ENCODE peak calls at places on chromosomes 11 and 22, in nine cellular contexts. M, N, D, A, B, H, T, J and K are unnamed samples.
A peak's percentile ranks its signal among the peaks of the same experiment; 100 is the strongest.

GRCh38 chr11:113554531-113554930 is 79.3 kb upstream of the DRD2 start:
- ATAC-seq in M (no peak), N (peak; percentile 63), D (no peak), A (no peak), B (no peak), H (peak; percentile 16), T (no peak), J (no peak), K (no peak)

GRCh38 chr11:69377029-69377952 is 83.3 kb downstream of the MYEOV start:
- ATAC-seq in M (no peak), N (peak; percentile 32), D (no peak), A (no peak), B (no peak), H (no peak), T (no peak), J (no peak), K (no peak)

GRCh38 chr22:43183496-43184263 is 3.3 kb downstream of the TTLL12 start:
- ATAC-seq in M (no peak), N (no peak), D (no peak), A (no peak), B (no peak), H (no peak), T (no peak), J (no peak), K (no peak)

GRCh38 chr11:15563054-15563453 is 448.3 kb downstream of the INSC start:
- ATAC-seq in M (no peak), N (no peak), D (no peak), A (no peak), B (no peak), H (no peak), T (no peak), J (no peak), K (no peak)

GRCh38 chr11:125215205-125215565 is 50.6 kb downstream of the PKNOX2 start:
- ATAC-seq in M (no peak), N (no peak), D (no peak), A (no peak), B (no peak), H (no peak), T (no peak), J (no peak), K (no peak)

GRCh38 chr11:117415358-117415896 is 87.8 kb downstream of the CEP164 start:
- ATAC-seq in M (no peak), N (no peak), D (no peak), A (no peak), B (no peak), H (no peak), T (no peak), J (no peak), K (no peak)

GRCh38 chr11:45390407-45390806 is 104.3 kb upstream of the SYT13 start:
- ATAC-seq in M (no peak), N (no peak), D (no peak), A (no peak), B (no peak), H (no peak), T (no peak), J (no peak), K (no peak)

GRCh38 chr22:22823126-22823804 is 64.4 kb upstream of the IGLL5 start:
- ATAC-seq in M (no peak), N (no peak), D (no peak), A (no peak), B (no peak), H (no peak), T (no peak), J (no peak), K (no peak)

GRCh38 chr11:11937957-11938356 is 70.5 kb downstream of the DKK3 start:
- ATAC-seq in M (no peak), N (no peak), D (no peak), A (no peak), B (no peak), H (no peak), T (no peak), J (no peak), K (no peak)

GRCh38 chr11:71988050-71988449 is 10.7 kb upstream of the IL18BP start:
- ATAC-seq in M (no peak), N (no peak), D (peak; percentile 88), A (no peak), B (no peak), H (no peak), T (no peak), J (peak; percentile 83), K (no peak)

GRCh38 chr11:10604340-10604748 is 35.9 kb upstream of the LYVE1 start:
- ATAC-seq in M (no peak), N (no peak), D (peak; percentile 50), A (peak; percentile 70), B (no peak), H (no peak), T (no peak), J (no peak), K (no peak)

GRCh38 chr11:57648791-57649735 is 649 bp downstream of the YPEL4 start:
- ATAC-seq in M (peak; percentile 40), N (no peak), D (peak; percentile 4), A (no peak), B (no peak), H (peak; percentile 14), T (peak; percentile 16), J (peak; percentile 7), K (peak; percentile 40)

GRCh38 chr22:20463324-20464095 is 25.9 kb upstream of the SCARF2 start:
- ATAC-seq in M (no peak), N (peak; percentile 24), D (no peak), A (peak; percentile 38), B (peak; percentile 65), H (peak; percentile 11), T (peak; percentile 75), J (peak; percentile 48), K (peak; percentile 57)

GRCh38 chr22:24429411-24430365 is 2.3 kb downstream of the ADORA2A start:
- ATAC-seq in M (no peak), N (no peak), D (no peak), A (peak; percentile 16), B (peak; percentile 3), H (peak; percentile 19), T (peak; percentile 22), J (no peak), K (peak; percentile 26)

GRCh38 chr11:2531987-2532703 is 87.3 kb downstream of the KCNQ1 start:
- ATAC-seq in M (peak; percentile 1), N (peak; percentile 2), D (peak; percentile 0), A (peak; percentile 2), B (no peak), H (no peak), T (no peak), J (no peak), K (no peak)

GRCh38 chr11:116193321-116194114 is 579.3 kb downstream of the BUD13 start:
- ATAC-seq in M (peak; percentile 39), N (peak; percentile 77), D (peak; percentile 89), A (peak; percentile 46), B (peak; percentile 92), H (no peak), T (no peak), J (peak; percentile 82), K (no peak)

GRCh38 chr11:11237433-11237832 is 115.6 kb downstream of the CSNK2A3 start:
- ATAC-seq in M (no peak), N (no peak), D (no peak), A (no peak), B (no peak), H (no peak), T (no peak), J (no peak), K (no peak)

GRCh38 chr11:64489831-64490441 is 101.1 kb upstream of the SLC22A12 start:
- ATAC-seq in M (peak; percentile 92), N (peak; percentile 94), D (peak; percentile 47), A (peak; percentile 52), B (peak; percentile 91), H (peak; percentile 80), T (peak; percentile 75), J (peak; percentile 73), K (peak; percentile 62)

GRCh38 chr11:76919467-76919866 is 58.7 kb downstream of the ACER3 start:
- ATAC-seq in M (no peak), N (no peak), D (no peak), A (no peak), B (no peak), H (no peak), T (no peak), J (no peak), K (no peak)

GRCh38 chr11:119298726-119299125 is 18.2 kb downstream of the MCAM start:
- ATAC-seq in M (no peak), N (no peak), D (peak; percentile 81), A (peak; percentile 94), B (no peak), H (no peak), T (no peak), J (no peak), K (no peak)

GRCh38 chr11:79363861-79364378 is 76.9 kb downstream of the TENM4 start:
- ATAC-seq in M (no peak), N (no peak), D (no peak), A (no peak), B (no peak), H (no peak), T (no peak), J (no peak), K (no peak)

GRCh38 chr11:78562398-78562797 is 12.3 kb downstream of the NARS2 start:
- ATAC-seq in M (no peak), N (no peak), D (peak; percentile 30), A (no peak), B (no peak), H (no peak), T (no peak), J (peak; percentile 35), K (no peak)

GRCh38 chr22:32859743-32860142 is 58.2 kb downstream of the TIMP3 start:
- ATAC-seq in M (no peak), N (no peak), D (no peak), A (no peak), B (no peak), H (no peak), T (no peak), J (no peak), K (no peak)

GRCh38 chr11:10400856-10401255 is 54.2 kb upstream of the AMPD3 start:
- ATAC-seq in M (no peak), N (no peak), D (peak; percentile 46), A (peak; percentile 71), B (peak; percentile 57), H (no peak), T (no peak), J (peak; percentile 51), K (no peak)

GRCh38 chr11:12724301-12725046 is 50.3 kb downstream of the TEAD1 start:
- ATAC-seq in M (peak; percentile 55), N (peak; percentile 83), D (peak; percentile 83), A (peak; percentile 46), B (peak; percentile 6), H (no peak), T (no peak), J (peak; percentile 47), K (no peak)

GRCh38 chr11:67381244-67381972 is 8.0 kb upstream of the CLCF1 start:
- ATAC-seq in M (no peak), N (no peak), D (no peak), A (no peak), B (peak; percentile 57), H (no peak), T (no peak), J (peak; percentile 14), K (no peak)

GRCh38 chr11:16114978-16115871 is 241.1 kb downstream of the SOX6 start:
- ATAC-seq in M (no peak), N (no peak), D (peak; percentile 56), A (peak; percentile 70), B (no peak), H (no peak), T (no peak), J (no peak), K (no peak)